ENCODE peak calls at places on chromosomes 16 and 17, in ten cellular contexts. One of them, this sample, is unnamed.

GRCh38 chr17:21285164-21286065 is 904 bp downstream of the MAP2K3 start:
- DNase-seq in AG04450: no peak
- DNase-seq in AG10803: peak
- DNase-seq in lung: no peak
- DNase-seq in uterus: no peak
- DNase-seq in OCI-LY7: peak
- DNase-seq in testis: peak
- DNase-seq in fibroblast of pulmonary artery: peak
- DNase-seq in cardiac muscle cell: peak
- DNase-seq in esophagus muscularis mucosa: no peak
- DNase-seq in this sample: no peak

GRCh38 chr16:9682320-9682719 is 499.9 kb downstream of the GRIN2A start:
- DNase-seq in AG04450: no peak
- DNase-seq in AG10803: no peak
- DNase-seq in lung: no peak
- DNase-seq in uterus: no peak
- DNase-seq in OCI-LY7: no peak
- DNase-seq in testis: no peak
- DNase-seq in fibroblast of pulmonary artery: no peak
- DNase-seq in cardiac muscle cell: no peak
- DNase-seq in esophagus muscularis mucosa: no peak
- DNase-seq in this sample: no peak

GRCh38 chr16:17070882-17071592 is 399.7 kb downstream of the XYLT1 start:
- DNase-seq in AG04450: no peak
- DNase-seq in AG10803: peak
- DNase-seq in lung: no peak
- DNase-seq in uterus: peak
- DNase-seq in OCI-LY7: peak
- DNase-seq in testis: peak
- DNase-seq in fibroblast of pulmonary artery: no peak
- DNase-seq in cardiac muscle cell: peak
- DNase-seq in esophagus muscularis mucosa: no peak
- DNase-seq in this sample: no peak

GRCh38 chr17:72116692-72117469 is 3.9 kb upstream of the SOX9 start:
- DNase-seq in AG04450: no peak
- DNase-seq in AG10803: no peak
- DNase-seq in lung: no peak
- DNase-seq in uterus: no peak
- DNase-seq in OCI-LY7: no peak
- DNase-seq in testis: peak
- DNase-seq in fibroblast of pulmonary artery: peak
- DNase-seq in cardiac muscle cell: peak
- DNase-seq in esophagus muscularis mucosa: no peak
- DNase-seq in this sample: no peak

GRCh38 chr17:79952915-79953314 is 82.8 kb downstream of the TBC1D16 start:
- DNase-seq in AG04450: no peak
- DNase-seq in AG10803: no peak
- DNase-seq in lung: no peak
- DNase-seq in uterus: no peak
- DNase-seq in OCI-LY7: no peak
- DNase-seq in testis: no peak
- DNase-seq in fibroblast of pulmonary artery: no peak
- DNase-seq in cardiac muscle cell: no peak
- DNase-seq in esophagus muscularis mucosa: no peak
- DNase-seq in this sample: no peak

GRCh38 chr17:43676471-43676870 is 14.7 kb upstream of the MEOX1 start:
- DNase-seq in AG04450: no peak
- DNase-seq in AG10803: peak
- DNase-seq in lung: no peak
- DNase-seq in uterus: no peak
- DNase-seq in OCI-LY7: no peak
- DNase-seq in testis: no peak
- DNase-seq in fibroblast of pulmonary artery: no peak
- DNase-seq in cardiac muscle cell: no peak
- DNase-seq in esophagus muscularis mucosa: no peak
- DNase-seq in this sample: no peak

GRCh38 chr16:70650216-70650615 is 3.9 kb downstream of the IL34 start:
- DNase-seq in AG04450: no peak
- DNase-seq in AG10803: no peak
- DNase-seq in lung: no peak
- DNase-seq in uterus: no peak
- DNase-seq in OCI-LY7: no peak
- DNase-seq in testis: no peak
- DNase-seq in fibroblast of pulmonary artery: no peak
- DNase-seq in cardiac muscle cell: no peak
- DNase-seq in esophagus muscularis mucosa: no peak
- DNase-seq in this sample: no peak

GRCh38 chr16:79599256-79599836 is 1.2 kb downstream of the MAF start:
- DNase-seq in AG04450: no peak
- DNase-seq in AG10803: no peak
- DNase-seq in lung: no peak
- DNase-seq in uterus: no peak
- DNase-seq in OCI-LY7: no peak
- DNase-seq in testis: no peak
- DNase-seq in fibroblast of pulmonary artery: no peak
- DNase-seq in cardiac muscle cell: peak
- DNase-seq in esophagus muscularis mucosa: no peak
- DNase-seq in this sample: no peak

GRCh38 chr17:40198576-40198975 is 20.5 kb upstream of the WIPF2 start:
- DNase-seq in AG04450: no peak
- DNase-seq in AG10803: no peak
- DNase-seq in lung: no peak
- DNase-seq in uterus: no peak
- DNase-seq in OCI-LY7: no peak
- DNase-seq in testis: no peak
- DNase-seq in fibroblast of pulmonary artery: no peak
- DNase-seq in cardiac muscle cell: no peak
- DNase-seq in esophagus muscularis mucosa: no peak
- DNase-seq in this sample: no peak

GRCh38 chr16:24178496-24178895 is 77.6 kb upstream of the CACNG3 start:
- DNase-seq in AG04450: no peak
- DNase-seq in AG10803: no peak
- DNase-seq in lung: no peak
- DNase-seq in uterus: no peak
- DNase-seq in OCI-LY7: peak
- DNase-seq in testis: no peak
- DNase-seq in fibroblast of pulmonary artery: no peak
- DNase-seq in cardiac muscle cell: peak
- DNase-seq in esophagus muscularis mucosa: no peak
- DNase-seq in this sample: no peak

GRCh38 chr16:77394699-77395098 is 40.1 kb downstream of the ADAMTS18 start:
- DNase-seq in AG04450: no peak
- DNase-seq in AG10803: no peak
- DNase-seq in lung: no peak
- DNase-seq in uterus: no peak
- DNase-seq in OCI-LY7: no peak
- DNase-seq in testis: no peak
- DNase-seq in fibroblast of pulmonary artery: no peak
- DNase-seq in cardiac muscle cell: no peak
- DNase-seq in esophagus muscularis mucosa: no peak
- DNase-seq in this sample: no peak

GRCh38 chr17:37884516-37884915 is 39.7 kb upstream of the TBC1D3K start:
- DNase-seq in AG04450: no peak
- DNase-seq in AG10803: no peak
- DNase-seq in lung: no peak
- DNase-seq in uterus: no peak
- DNase-seq in OCI-LY7: no peak
- DNase-seq in testis: no peak
- DNase-seq in fibroblast of pulmonary artery: no peak
- DNase-seq in cardiac muscle cell: no peak
- DNase-seq in esophagus muscularis mucosa: no peak
- DNase-seq in this sample: no peak

GRCh38 chr17:56146005-56146404 is 7.3 kb upstream of the ANKFN1 start:
- DNase-seq in AG04450: no peak
- DNase-seq in AG10803: no peak
- DNase-seq in lung: no peak
- DNase-seq in uterus: no peak
- DNase-seq in OCI-LY7: no peak
- DNase-seq in testis: no peak
- DNase-seq in fibroblast of pulmonary artery: no peak
- DNase-seq in cardiac muscle cell: peak
- DNase-seq in esophagus muscularis mucosa: no peak
- DNase-seq in this sample: no peak

GRCh38 chr17:1485748-1486376 is 6.6 kb downstream of the MYO1C start:
- DNase-seq in AG04450: no peak
- DNase-seq in AG10803: peak
- DNase-seq in lung: peak
- DNase-seq in uterus: peak
- DNase-seq in OCI-LY7: peak
- DNase-seq in testis: peak
- DNase-seq in fibroblast of pulmonary artery: peak
- DNase-seq in cardiac muscle cell: peak
- DNase-seq in esophagus muscularis mucosa: no peak
- DNase-seq in this sample: no peak

GRCh38 chr16:1832831-1833454 is 5.9 kb downstream of the FAHD1 start:
- DNase-seq in AG04450: no peak
- DNase-seq in AG10803: no peak
- DNase-seq in lung: no peak
- DNase-seq in uterus: no peak
- DNase-seq in OCI-LY7: no peak
- DNase-seq in testis: no peak
- DNase-seq in fibroblast of pulmonary artery: no peak
- DNase-seq in cardiac muscle cell: no peak
- DNase-seq in esophagus muscularis mucosa: no peak
- DNase-seq in this sample: no peak

GRCh38 chr16:21638573-21638975 is 13.8 kb downstream of the IGSF6 start:
- DNase-seq in AG04450: no peak
- DNase-seq in AG10803: peak
- DNase-seq in lung: no peak
- DNase-seq in uterus: no peak
- DNase-seq in OCI-LY7: no peak
- DNase-seq in testis: no peak
- DNase-seq in fibroblast of pulmonary artery: peak
- DNase-seq in cardiac muscle cell: no peak
- DNase-seq in esophagus muscularis mucosa: no peak
- DNase-seq in this sample: no peak

GRCh38 chr17:81097943-81098308 is 63.0 kb downstream of the BAIAP2 start:
- DNase-seq in AG04450: no peak
- DNase-seq in AG10803: peak
- DNase-seq in lung: no peak
- DNase-seq in uterus: no peak
- DNase-seq in OCI-LY7: no peak
- DNase-seq in testis: no peak
- DNase-seq in fibroblast of pulmonary artery: no peak
- DNase-seq in cardiac muscle cell: no peak
- DNase-seq in esophagus muscularis mucosa: no peak
- DNase-seq in this sample: no peak
- H3K4me3 ChIP-seq in AG04450: peak
- H3K4me3 ChIP-seq in AG10803: peak
- H3K4me3 ChIP-seq in lung: no peak
- H3K4me3 ChIP-seq in uterus: peak
- H3K4me3 ChIP-seq in OCI-LY7: no peak
- H3K4me3 ChIP-seq in testis: no peak
- H3K4me3 ChIP-seq in fibroblast of pulmonary artery: peak
- H3K4me3 ChIP-seq in cardiac muscle cell: no peak
- H3K4me3 ChIP-seq in esophagus muscularis mucosa: no peak
- H3K4me3 ChIP-seq in this sample: no peak

GRCh38 chr16:47317465-47318240 is 143.2 kb downstream of the ITFG1 start:
- DNase-seq in AG04450: no peak
- DNase-seq in AG10803: no peak
- DNase-seq in lung: no peak
- DNase-seq in uterus: no peak
- DNase-seq in OCI-LY7: no peak
- DNase-seq in testis: no peak
- DNase-seq in fibroblast of pulmonary artery: no peak
- DNase-seq in cardiac muscle cell: no peak
- DNase-seq in esophagus muscularis mucosa: no peak
- DNase-seq in this sample: no peak

GRCh38 chr16:47320546-47321315 is 140.1 kb downstream of the ITFG1 start:
- DNase-seq in AG04450: no peak
- DNase-seq in AG10803: peak
- DNase-seq in lung: no peak
- DNase-seq in uterus: no peak
- DNase-seq in OCI-LY7: no peak
- DNase-seq in testis: no peak
- DNase-seq in fibroblast of pulmonary artery: no peak
- DNase-seq in cardiac muscle cell: no peak
- DNase-seq in esophagus muscularis mucosa: no peak
- DNase-seq in this sample: peak

DNA sequence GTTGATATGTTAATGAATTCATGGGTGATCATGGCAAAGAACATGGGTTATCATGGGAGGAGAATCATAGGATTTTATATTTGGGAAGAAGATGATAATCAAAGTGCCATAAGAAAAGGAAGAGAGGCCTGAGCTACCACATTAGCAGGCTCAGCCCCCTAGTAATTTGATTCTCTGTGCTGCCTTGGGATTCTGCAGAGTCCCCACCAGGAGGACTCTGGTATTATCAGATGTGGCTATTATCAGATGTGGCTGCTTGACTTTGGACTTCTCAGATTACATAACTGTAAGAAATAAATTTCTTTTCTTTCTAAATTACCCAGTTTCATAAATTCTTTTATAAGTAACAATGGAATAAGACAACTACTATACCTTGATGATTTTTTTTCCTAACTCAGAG is 137.6 kb downstream of the ITFG1 start:
- DNase-seq in AG04450: no peak
- DNase-seq in AG10803: no peak
- DNase-seq in lung: no peak
- DNase-seq in uterus: no peak
- DNase-seq in OCI-LY7: no peak
- DNase-seq in testis: no peak
- DNase-seq in fibroblast of pulmonary artery: no peak
- DNase-seq in cardiac muscle cell: no peak
- DNase-seq in esophagus muscularis mucosa: no peak
- DNase-seq in this sample: no peak
- TF ChIP-seq CTCF in AG04450: peak
- TF ChIP-seq CTCF in AG10803: no peak
- TF ChIP-seq CTCF in lung: no peak
- TF ChIP-seq CTCF in uterus: no peak
- TF ChIP-seq CTCF in OCI-LY7: no peak
- TF ChIP-seq CTCF in testis: no peak
- TF ChIP-seq CTCF in fibroblast of pulmonary artery: no peak
- TF ChIP-seq CTCF in cardiac muscle cell: no peak
- TF ChIP-seq CTCF in esophagus muscularis mucosa: no peak
- TF ChIP-seq CTCF in this sample: no peak

DNA sequence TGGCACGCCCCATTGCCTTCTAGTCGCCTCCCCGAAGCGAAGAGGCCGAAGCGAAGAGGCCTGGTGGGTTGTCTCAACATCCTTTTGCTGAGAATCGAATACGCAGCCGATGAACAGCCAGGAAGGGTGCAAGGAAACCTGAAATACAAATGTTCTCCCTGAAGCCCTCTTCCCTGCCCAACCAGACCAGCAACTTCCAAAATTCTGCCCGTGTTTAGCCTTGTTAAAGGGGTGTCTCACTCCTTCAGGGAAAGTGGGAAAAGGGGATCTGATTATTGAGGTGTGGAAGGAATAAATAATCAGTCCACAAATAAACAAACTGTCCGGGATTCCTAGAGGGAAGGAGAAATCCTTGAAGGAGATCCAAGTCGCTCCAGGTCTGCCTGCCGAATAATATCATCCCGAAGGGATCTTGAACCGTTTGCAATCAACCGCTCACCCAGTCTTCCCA is 1.4 kb upstream of the FOXC2 start:
- DNase-seq in AG04450: no peak
- DNase-seq in AG10803: no peak
- DNase-seq in lung: no peak
- DNase-seq in uterus: no peak
- DNase-seq in OCI-LY7: no peak
- DNase-seq in testis: no peak
- DNase-seq in fibroblast of pulmonary artery: no peak
- DNase-seq in cardiac muscle cell: no peak
- DNase-seq in esophagus muscularis mucosa: no peak
- DNase-seq in this sample: no peak
- H3K4me3 ChIP-seq in AG04450: peak
- H3K4me3 ChIP-seq in AG10803: no peak
- H3K4me3 ChIP-seq in lung: no peak
- H3K4me3 ChIP-seq in uterus: no peak
- H3K4me3 ChIP-seq in OCI-LY7: no peak
- H3K4me3 ChIP-seq in testis: no peak
- H3K4me3 ChIP-seq in fibroblast of pulmonary artery: no peak
- H3K4me3 ChIP-seq in cardiac muscle cell: no peak
- H3K4me3 ChIP-seq in esophagus muscularis mucosa: no peak
- H3K4me3 ChIP-seq in this sample: no peak

GRCh38 chr16:68972720-68973119 is 129.4 kb downstream of the TANGO6 start:
- DNase-seq in AG04450: peak
- DNase-seq in AG10803: peak
- DNase-seq in lung: no peak
- DNase-seq in uterus: no peak
- DNase-seq in OCI-LY7: no peak
- DNase-seq in testis: peak
- DNase-seq in fibroblast of pulmonary artery: peak
- DNase-seq in cardiac muscle cell: peak
- DNase-seq in esophagus muscularis mucosa: no peak
- DNase-seq in this sample: peak
- TF ChIP-seq CTCF in AG04450: peak
- TF ChIP-seq CTCF in AG10803: peak
- TF ChIP-seq CTCF in lung: no peak
- TF ChIP-seq CTCF in uterus: no peak
- TF ChIP-seq CTCF in OCI-LY7: no peak
- TF ChIP-seq CTCF in testis: no peak
- TF ChIP-seq CTCF in fibroblast of pulmonary artery: peak
- TF ChIP-seq CTCF in cardiac muscle cell: peak
- TF ChIP-seq CTCF in esophagus muscularis mucosa: no peak
- TF ChIP-seq CTCF in this sample: peak